ENCODE peak calls at places on chromosomes 13 and 19, in six cellular contexts. D, M, H, B, Q and E are unnamed samples.

GRCh38 chr13:19864018-19864338 is 529 bp upstream of the ZMYM5 start:
- DNase-seq in D (peak), M (peak), B (peak), Q (peak), H (peak), E (no peak)

GRCh38 chr13:109840201-109840892 is 54.0 kb upstream of the IRS2 start:
- DNase-seq in M (no peak), D (no peak), Q (no peak), H (no peak), B (no peak), E (peak)

GRCh38 chr13:93244141-93244917 is 17.7 kb downstream of the GPC6 start:
- DNase-seq in M (peak), D (no peak), Q (no peak), B (peak), H (no peak), E (peak)

GRCh38 chr19:43551399-43552197 is 18.6 kb downstream of the ZNF575 start:
- DNase-seq in M (peak), D (no peak), H (no peak), Q (no peak), B (no peak), E (no peak)

GRCh38 chr19:52600639-52601024 is 30.5 kb downstream of the ZNF701 start:
- DNase-seq in B (no peak), M (peak), D (no peak), H (peak), Q (no peak), E (peak)

GRCh38 chr13:19185865-19186645 is 4.4 kb upstream of the TUBA3C start:
- DNase-seq in Q (no peak), H (no peak), D (no peak), M (no peak), B (no peak), E (no peak)

GRCh38 chr19:2215281-2215751 is 20.8 kb downstream of the PLEKHJ1 start:
- DNase-seq in Q (no peak), M (no peak), H (no peak), B (no peak), D (no peak), E (no peak)

GRCh38 chr19:39963860-39964259 is 7.1 kb upstream of the PSMC4 start:
- DNase-seq in D (no peak), M (no peak), Q (no peak), H (no peak), B (no peak), E (no peak)

GRCh38 chr19:10219678-10220077 is 11.5 kb downstream of the S1PR2 start:
- DNase-seq in H (no peak), B (no peak), Q (no peak), D (no peak), M (no peak), E (peak)

GRCh38 chr19:14418743-14419037 is 451 bp downstream of the DDX39A start:
- DNase-seq in Q (no peak), M (no peak), D (no peak), B (no peak), H (no peak), E (no peak)

GRCh38 chr19:46924874-46925547 is 64.2 kb downstream of the ARHGAP35 start:
- DNase-seq in M (peak), H (no peak), D (no peak), B (no peak), Q (no peak), E (no peak)

GRCh38 chr19:12994701-12995595 is at the start of gene NFIX:
- DNase-seq in D (peak), M (peak), B (peak), Q (no peak), H (peak), E (peak)

GRCh38 chr19:53076984-53077383 is 26.2 kb downstream of the ZNF160 start:
- DNase-seq in B (no peak), M (peak), H (no peak), D (peak), Q (no peak), E (peak)

GRCh38 chr13:83878691-83879410 is 3.4 kb downstream of the SLITRK1 start:
- DNase-seq in D (no peak), H (no peak), Q (no peak), M (no peak), B (no peak), E (no peak)
- H3K27ac ChIP-seq in D (no peak), H (no peak), Q (no peak), M (no peak), B (no peak), E (no peak)

DNA sequence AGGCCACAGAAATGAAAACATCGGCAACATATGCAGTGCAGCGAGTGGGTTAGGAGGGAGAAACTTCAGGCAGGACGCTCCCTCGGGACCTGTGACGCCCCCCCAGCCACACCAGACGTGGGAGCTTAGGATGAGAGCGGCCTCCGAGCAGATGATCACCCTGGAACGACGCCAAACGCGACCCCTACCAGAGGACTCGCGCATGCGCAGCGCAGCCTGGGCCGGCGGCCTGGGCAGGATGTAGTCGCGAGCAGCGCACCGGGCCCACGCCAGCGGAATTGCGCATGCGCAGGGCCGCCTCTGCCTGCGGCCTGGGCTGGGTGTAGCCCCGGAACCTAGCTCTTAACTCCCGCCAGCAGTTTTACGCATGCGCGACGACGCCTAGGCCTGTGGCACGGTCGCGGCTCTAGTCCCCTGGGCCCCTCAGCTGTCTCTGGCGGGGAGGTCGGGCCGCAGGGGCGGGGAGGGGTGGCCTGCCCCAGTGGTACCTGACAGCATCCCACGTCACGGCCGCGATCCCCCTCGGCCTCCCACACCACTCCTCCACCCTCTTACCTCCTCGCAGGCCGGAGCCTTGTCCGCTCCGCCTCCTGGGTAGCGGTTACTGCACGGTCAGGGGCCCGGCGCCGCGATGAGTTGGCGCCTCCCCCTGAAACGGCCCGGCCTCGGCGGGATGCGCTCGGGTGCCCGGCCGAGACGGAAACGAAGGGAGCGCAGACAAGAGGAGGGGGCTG is at the start of gene RCBTB2:
- DNase-seq in Q (peak), H (peak), M (peak), D (peak), B (peak), E (peak)
- H3K27ac ChIP-seq in Q (peak), H (peak), M (peak), D (peak), B (peak), E (peak)

DNA sequence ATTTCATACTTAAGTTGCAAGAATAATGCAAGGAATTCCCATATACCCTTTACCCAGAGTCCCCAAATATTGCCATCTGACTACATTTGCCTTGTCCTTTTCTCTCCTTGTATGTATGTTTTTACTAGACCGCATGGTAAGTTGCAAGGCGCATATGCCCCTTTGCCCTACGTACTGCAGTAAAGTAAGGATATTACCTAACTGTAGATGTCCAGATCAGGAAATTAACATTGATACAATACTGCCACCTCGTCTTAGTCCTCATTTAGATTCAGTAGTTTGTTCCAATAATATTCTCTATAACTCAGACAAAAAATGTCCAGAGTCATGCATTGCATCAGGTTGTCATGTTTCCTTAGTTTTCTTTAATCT is 9.3 kb downstream of the SAFB start:
- DNase-seq in B (no peak), D (no peak), Q (no peak), M (no peak), H (no peak), E (no peak)
- H3K27ac ChIP-seq in B (peak), D (peak), Q (no peak), M (no peak), H (no peak), E (no peak)

GRCh38 chr19:54665530-54665929 is 2.7 kb downstream of the LILRB4 start:
- DNase-seq in D (no peak), Q (no peak), H (no peak), M (no peak), B (no peak), E (no peak)

GRCh38 chr19:54660306-54660705 is 2.5 kb upstream of the LILRB4 start:
- DNase-seq in M (no peak), Q (no peak), D (no peak), H (no peak), B (no peak), E (no peak)

GRCh38 chr19:54662730-54663129 is at the start of gene LILRB4:
- DNase-seq in Q (no peak), B (no peak), D (peak), M (peak), H (no peak), E (no peak)

GRCh38 chr19:54661846-54662489 is 817 bp upstream of the LILRB4 start:
- DNase-seq in Q (no peak), D (no peak), M (no peak), H (no peak), B (no peak), E (no peak)

DNA sequence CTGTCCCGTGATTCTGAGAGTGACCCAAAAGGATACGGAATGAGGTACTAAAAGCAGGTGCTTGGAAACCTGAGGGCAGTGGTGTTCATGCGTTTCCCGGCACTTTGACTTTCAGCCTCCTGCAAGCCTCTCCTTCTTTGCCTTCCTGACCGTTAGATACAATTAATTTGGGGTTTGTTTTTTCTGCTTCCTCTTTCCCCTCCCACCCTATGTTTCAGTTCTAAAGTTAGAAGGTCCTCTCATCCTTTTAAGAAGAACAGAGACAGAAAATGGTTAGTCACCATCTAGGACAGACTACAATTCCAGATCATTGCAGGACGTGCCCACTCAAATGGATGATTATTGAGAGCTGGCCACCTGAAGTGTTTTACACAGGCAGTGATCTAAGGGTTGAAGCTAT is 1.8 kb upstream of the LILRB4 start:
- DNase-seq in H (no peak), D (no peak), M (no peak), Q (no peak), B (no peak), E (no peak)
- H3K27ac ChIP-seq in H (no peak), D (no peak), M (no peak), Q (no peak), B (no peak), E (no peak)

DNA sequence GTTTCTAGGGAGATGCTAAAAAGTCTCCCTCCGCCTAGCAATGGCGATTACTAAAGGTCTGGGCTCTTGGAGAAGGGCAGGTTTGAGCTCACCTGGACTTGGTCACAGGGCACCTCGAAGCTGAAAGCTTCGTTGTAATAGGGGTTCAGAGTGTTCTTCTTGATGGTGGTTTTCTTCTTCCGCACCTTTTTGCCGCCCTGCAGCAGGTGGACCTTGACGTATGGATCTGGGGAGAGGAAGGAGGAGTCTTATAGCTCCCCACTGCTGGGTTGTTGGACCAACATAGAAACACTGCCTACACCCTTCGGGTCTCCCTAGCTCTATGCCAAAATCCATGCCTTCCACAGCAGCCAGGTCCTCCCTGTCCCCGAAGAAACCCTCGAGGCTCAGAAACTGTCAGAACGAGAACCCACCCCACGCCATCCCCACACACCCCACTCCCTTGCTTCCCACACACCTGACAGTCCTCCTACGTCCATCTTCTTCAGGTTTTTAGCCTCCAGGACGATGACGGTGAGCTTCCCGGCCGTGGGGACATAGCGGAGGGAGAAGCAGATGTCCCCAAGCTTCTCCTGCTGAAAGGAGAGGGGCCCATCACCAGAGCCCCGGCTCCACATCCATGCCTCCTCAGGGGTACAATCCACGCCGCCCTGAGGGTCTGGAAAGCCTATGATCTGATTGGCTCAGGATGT is 5.5 kb downstream of the SYT5 start:
- DNase-seq in Q (no peak), M (no peak), D (no peak), H (no peak), B (no peak), E (no peak)
- H3K27ac ChIP-seq in Q (no peak), M (no peak), D (no peak), H (no peak), B (no peak), E (no peak)

GRCh38 chr13:35768126-35768525 is 291.6 kb upstream of the MAB21L1 start:
- DNase-seq in H (no peak), D (no peak), B (no peak), M (no peak), Q (no peak), E (peak)
- H3K27ac ChIP-seq in H (no peak), D (no peak), B (no peak), M (no peak), Q (no peak), E (peak)

DNA sequence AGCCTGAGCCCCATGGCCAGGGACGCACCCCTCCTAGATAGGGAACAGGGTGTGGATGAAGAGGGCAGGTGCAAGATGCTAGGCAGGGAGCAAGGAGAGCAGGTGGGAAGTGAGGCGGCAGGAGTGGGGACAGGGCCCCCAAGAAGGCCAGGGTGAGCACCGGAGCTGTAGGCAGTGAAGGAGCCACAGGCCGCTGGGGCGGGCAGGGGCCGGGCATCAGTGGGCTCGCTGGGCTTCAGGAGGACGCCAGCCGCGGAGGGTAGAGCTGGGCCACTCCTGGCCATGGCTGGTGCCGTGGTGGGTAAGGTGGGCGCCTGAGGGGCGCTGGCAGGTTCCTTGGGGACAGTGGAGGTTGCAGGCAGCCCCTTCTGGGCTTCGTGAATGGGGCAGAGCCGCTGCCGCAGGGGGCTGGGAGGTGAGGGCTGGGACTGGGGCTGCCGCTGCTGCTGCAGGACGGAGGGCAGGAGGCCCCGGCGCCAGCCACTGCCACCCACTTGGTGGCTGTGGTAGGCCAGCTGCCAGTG is 2.2 kb downstream of the NKPD1 start:
- DNase-seq in D (no peak), M (no peak), H (no peak), Q (no peak), B (no peak), E (no peak)
- H3K27ac ChIP-seq in D (no peak), M (no peak), H (no peak), Q (no peak), B (no peak), E (no peak)